ENCODE peak calls at places on chromosomes 16 and 17, in six cellular contexts. D, V, A, T, I and N are unnamed samples. For H3K4me1 and H3K9me3, the result is how much of the 10 kb centered on the place peaks cover.

GRCh38 chr17:51491416-51491815 is 231.1 kb downstream of the UTP18 start:
- DNase-seq in D (no peak), V (no peak), A (no peak), T (no peak), I (no peak), N (peak)

GRCh38 chr16:69378760-69379159 is 7.0 kb downstream of the TERF2 start:
- DNase-seq in D (no peak), V (no peak), A (no peak), T (no peak), I (no peak), N (no peak)

GRCh38 chr17:18258356-18259038 is at the start of gene FLII:
- DNase-seq in D (peak), V (peak), A (peak), T (no peak), I (peak), N (peak)

GRCh38 chr16:82987767-82988166 is 361.0 kb downstream of the CDH13 start:
- DNase-seq in D (no peak), V (no peak), A (no peak), T (no peak), I (no peak), N (no peak)

GRCh38 chr17:47694018-47694817 is at the start of gene TBKBP1:
- DNase-seq in D (peak), V (peak), A (peak), T (peak), I (peak), N (peak)

GRCh38 chr17:70109497-70109896 is 34.5 kb downstream of the KCNJ16 start:
- DNase-seq in D (no peak), V (no peak), A (no peak), T (no peak), I (no peak), N (no peak)

GRCh38 chr17:14080847-14081251 is 11.5 kb downstream of the COX10 start:
- DNase-seq in D (no peak), V (no peak), A (peak), T (no peak), I (no peak), N (no peak)

GRCh38 chr16:55701442-55702319 is 45.9 kb downstream of the SLC6A2 start:
- DNase-seq in D (peak), V (peak), A (peak), T (peak), I (peak), N (peak)

GRCh38 chr17:10121971-10122707 is 76.3 kb downstream of the GAS7 start:
- DNase-seq in D (no peak), V (no peak), A (no peak), T (peak), I (peak), N (peak)

GRCh38 chr16:31537362-31537921 is 9.7 kb downstream of the AHSP start:
- DNase-seq in D (no peak), V (peak), A (no peak), T (peak), I (peak), N (peak)

GRCh38 chr17:57534863-57535651 is 210.0 kb downstream of the CCDC182 start:
- DNase-seq in D (no peak), V (no peak), A (peak), T (no peak), I (no peak), N (peak)

GRCh38 chr17:7856081-7856791 is 1.1 kb downstream of the NAA38 start:
- DNase-seq in D (peak), V (peak), A (peak), T (peak), I (peak), N (peak)

GRCh38 chr16:58537124-58537906 is 22.0 kb downstream of the SETD6 start:
- DNase-seq in D (no peak), V (no peak), A (no peak), T (no peak), I (no peak), N (no peak)

GRCh38 chr16:55822280-55822810 is 10.6 kb downstream of the CES1 start:
- DNase-seq in D (no peak), V (no peak), A (no peak), T (no peak), I (no peak), N (no peak)

GRCh38 chr16:57245472-57246113 is 534 bp downstream of the ARL2BP start:
- DNase-seq in D (no peak), V (no peak), A (peak), T (peak), I (peak), N (peak)

GRCh38 chr16:85906349-85906748 is 7.4 kb downstream of the IRF8 start:
- DNase-seq in D (no peak), V (peak), A (no peak), T (no peak), I (no peak), N (no peak)

GRCh38 chr16:89575247-89576172 is at the start of gene CPNE7:
- DNase-seq in D (no peak), V (no peak), A (no peak), T (no peak), I (no peak), N (no peak)

GRCh38 chr16:2296662-2297505 is 29.0 kb upstream of the RNPS1 start:
- DNase-seq in D (no peak), V (no peak), A (no peak), T (peak), I (no peak), N (no peak)

GRCh38 chr17:46986401-46986800 is 7.3 kb upstream of the RPRML start:
- DNase-seq in D (no peak), V (no peak), A (no peak), T (no peak), I (no peak), N (no peak)

GRCh38 chr17:4806420-4806769 is 557 bp upstream of the PLD2 start:
- DNase-seq in D (no peak), V (no peak), A (peak), T (no peak), I (no peak), N (no peak)

GRCh38 chr17:78474631-78475146 is 96.2 kb downstream of the PGS1 start:
- DNase-seq in D (peak), V (no peak), A (peak), T (no peak), I (no peak), N (no peak)

GRCh38 chr16:17416461-17417221 is 54.1 kb downstream of the XYLT1 start:
- DNase-seq in D (peak), V (no peak), A (peak), T (peak), I (no peak), N (peak)

GRCh38 chr17:27320222-27320560 is 26.3 kb downstream of the WSB1 start:
- DNase-seq in D (no peak), V (no peak), A (no peak), T (no peak), I (no peak), N (no peak)

GRCh38 chr16:67392301-67393059 is 818 bp downstream of the TPPP3 start:
- DNase-seq in D (no peak), V (peak), A (no peak), T (peak), I (no peak), N (peak)

GRCh38 chr17:20171741-20172377 is 162.7 kb downstream of the SPECC1 start:
- DNase-seq in D (no peak), V (no peak), A (no peak), T (no peak), I (no peak), N (no peak)

GRCh38 chr17:41948747-41949460 is 17.7 kb upstream of the CNP start:
- DNase-seq in D (no peak), V (no peak), A (no peak), T (no peak), I (no peak), N (no peak)

GRCh38 chr17:32876414-32877163 is at the start of gene MYO1D:
- DNase-seq in D (peak), V (peak), A (peak), T (peak), I (peak), N (peak)

GRCh38 chr17:8038954-8039610 is at the start of gene ALOX15B:
- DNase-seq in D (no peak), V (peak), A (peak), T (peak), I (no peak), N (no peak)

GRCh38 chr17:55286681-55287589 is 22.2 kb downstream of the HLF start:
- DNase-seq in D (no peak), V (no peak), A (peak), T (no peak), I (no peak), N (peak)

GRCh38 chr17:39143552-39144093 is 7.8 kb downstream of the PLXDC1 start:
- DNase-seq in D (no peak), V (peak), A (no peak), T (no peak), I (peak), N (peak)

GRCh38 chr17:29243792-29244191 is 2.9 kb upstream of the CRYBA1 start:
- DNase-seq in D (no peak), V (no peak), A (no peak), T (no peak), I (no peak), N (no peak)

GRCh38 chr16:275041-275621 is 613 bp downstream of the RGS11 start:
- DNase-seq in D (peak), V (no peak), A (no peak), T (peak), I (peak), N (no peak)

GRCh38 chr17:57858838-57859237 is 9.0 kb upstream of the MRPS23 start:
- DNase-seq in D (no peak), V (peak), A (no peak), T (no peak), I (no peak), N (no peak)

GRCh38 chr16:66389256-66390175 is 23.0 kb downstream of the CDH5 start:
- DNase-seq in D (no peak), V (no peak), A (no peak), T (no peak), I (no peak), N (no peak)

GRCh38 chr17:7850970-7851437 is 3.9 kb upstream of the TMEM88 start:
- DNase-seq in D (no peak), V (no peak), A (no peak), T (peak), I (no peak), N (peak)

GRCh38 chr16:12078405-12079245 is 102.1 kb downstream of the SNX29 start:
- DNase-seq in D (peak), V (peak), A (no peak), T (peak), I (no peak), N (no peak)

GRCh38 chr16:75258807-75259141 is 7.3 kb upstream of the BCAR1 start:
- DNase-seq in D (no peak), V (no peak), A (no peak), T (no peak), I (no peak), N (no peak)
- H3K4me1 ChIP-seq in D (under half), V (under half), A (half or more), T (half or more), I (half or more), N (half or more)

DNA sequence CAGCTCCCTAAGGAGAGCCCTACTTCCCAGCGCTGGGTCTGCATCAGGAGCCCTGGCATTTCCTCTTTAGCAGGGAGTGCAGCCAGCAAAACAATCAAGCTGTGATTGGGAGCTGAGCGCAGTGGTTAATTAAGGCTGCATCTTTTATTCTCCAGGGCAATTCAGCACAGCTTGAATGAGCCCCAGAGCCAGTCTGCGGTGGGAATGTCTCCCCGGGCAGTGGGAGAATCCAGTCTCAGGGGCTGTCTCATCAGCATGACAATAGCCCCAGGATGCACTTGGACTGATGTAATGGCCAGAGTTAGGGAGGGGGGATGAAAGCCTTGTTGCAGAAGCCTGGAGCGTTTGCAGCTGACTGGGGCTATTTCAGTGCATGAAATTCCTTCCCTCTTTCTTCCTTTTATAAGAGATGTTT is 292.6 kb upstream of the SOX9 start:
- DNase-seq in D (no peak), V (no peak), A (no peak), T (no peak), I (no peak), N (no peak)
- H3K27ac ChIP-seq in D (no peak), V (no peak), A (no peak), T (no peak), I (no peak), N (no peak)

DNA sequence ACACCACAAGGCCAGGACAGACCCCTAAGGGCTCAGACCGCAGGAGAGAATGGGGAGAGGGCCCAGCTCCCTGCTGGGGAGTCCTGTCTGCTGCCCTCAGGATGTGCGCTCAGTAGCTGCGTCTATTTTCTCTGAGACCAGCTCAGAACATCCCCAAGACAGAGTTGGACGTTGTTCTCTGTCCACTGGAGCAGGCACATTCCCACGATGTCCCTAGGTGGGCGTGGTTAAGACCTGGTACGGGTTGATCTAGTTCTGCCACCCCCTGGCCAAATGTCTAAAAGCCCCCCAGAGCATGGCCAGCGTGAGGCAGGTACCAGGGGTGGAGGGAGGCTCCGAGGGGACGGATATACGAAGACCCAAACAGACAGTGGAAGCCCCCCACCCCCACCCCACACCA is 842 bp upstream of the CALB2 start:
- DNase-seq in D (no peak), V (no peak), A (no peak), T (no peak), I (no peak), N (peak)
- H3K9me3 ChIP-seq in D (under half), V (under half), A (under half), T (under half), I (under half), N (under half)

GRCh38 chr17:82966415-82966814 is 113.0 kb upstream of the METRNL start:
- DNase-seq in D (no peak), V (no peak), A (no peak), T (peak), I (no peak), N (no peak)
- H3K4me1 ChIP-seq in D (under half), V (under half), A (under half), T (under half), I (under half), N (under half)

DNA sequence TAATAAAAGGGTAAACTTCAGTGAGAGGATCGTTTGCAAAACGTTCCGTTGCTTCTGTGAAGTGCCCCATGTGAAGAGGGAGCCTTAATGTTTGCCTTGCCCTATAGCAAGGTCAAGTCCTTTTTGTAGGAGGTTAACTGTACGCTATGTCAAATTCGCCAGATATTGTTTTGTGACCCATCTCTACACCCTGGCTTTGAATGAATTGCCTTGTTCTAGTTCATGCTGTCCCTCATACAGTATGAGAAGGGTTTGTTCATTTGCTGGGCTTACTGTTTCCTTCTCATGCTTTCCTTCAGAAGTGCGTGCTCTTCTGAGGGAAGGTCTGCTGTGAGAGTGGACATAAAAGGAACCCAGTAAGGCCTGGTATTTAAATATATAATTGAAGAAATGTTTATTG is 1.6 kb downstream of the MAP3K3 start:
- DNase-seq in D (no peak), V (no peak), A (no peak), T (no peak), I (no peak), N (no peak)
- H3K27ac ChIP-seq in D (no peak), V (no peak), A (peak), T (peak), I (peak), N (peak)

DNA sequence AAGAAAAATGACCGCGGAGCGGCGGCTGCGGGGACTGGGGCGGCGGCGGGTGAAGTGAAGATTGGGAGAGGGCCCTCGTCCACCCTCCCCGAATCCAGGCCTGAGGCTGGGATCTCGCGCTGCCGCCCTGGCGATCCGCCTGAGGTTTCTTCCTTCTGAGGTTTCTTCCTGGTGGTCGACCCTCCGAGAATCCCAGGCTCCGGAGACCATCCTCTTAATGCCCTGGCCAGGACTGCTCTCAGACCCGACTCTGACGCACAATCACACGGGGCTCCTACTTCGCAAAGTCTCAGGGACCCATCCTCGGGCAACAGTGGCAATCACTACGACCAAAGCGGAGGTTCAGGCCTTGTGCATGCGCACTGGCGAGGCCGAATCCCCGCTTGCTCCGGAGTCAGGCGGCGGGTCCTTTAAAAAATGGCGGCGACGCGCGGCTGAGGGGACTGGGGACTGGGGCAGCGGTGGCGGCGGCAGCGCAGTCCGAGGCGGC is 18.0 kb upstream of the KCNJ18 start:
- DNase-seq in D (no peak), V (peak), A (no peak), T (no peak), I (no peak), N (no peak)
- H3K9me3 ChIP-seq in D (under half), V (under half), A (under half), T (under half), I (under half), N (under half)

GRCh38 chr17:62064791-62065563 is at the start of gene MED13:
- DNase-seq in D (peak), V (peak), A (peak), T (peak), I (peak), N (peak)

GRCh38 chr17:62062936-62063335 is 2.1 kb downstream of the MED13 start:
- DNase-seq in D (no peak), V (no peak), A (no peak), T (no peak), I (no peak), N (no peak)

GRCh38 chr17:62059394-62059793 is 5.7 kb downstream of the MED13 start:
- DNase-seq in D (no peak), V (no peak), A (no peak), T (no peak), I (no peak), N (no peak)

GRCh38 chr17:62064029-62064790 is 868 bp downstream of the MED13 start:
- DNase-seq in D (peak), V (no peak), A (no peak), T (no peak), I (no peak), N (no peak)

GRCh38 chr17:62062313-62062712 is 2.8 kb downstream of the MED13 start:
- DNase-seq in D (no peak), V (no peak), A (no peak), T (no peak), I (no peak), N (no peak)
- H3K4me1 ChIP-seq in D (half or more), V (under half), A (under half), T (half or more), I (under half), N (under half)